ENCODE peak calls at places on chromosomes 3 and 15, in four cellular contexts. I, T, J and X are unnamed samples.

GRCh38 chr3:12705981-12706380 is 42.1 kb upstream of the RAF1 start:
- DNase-seq in I (no peak), T (no peak), J (no peak), X (no peak)

GRCh38 chr15:84798436-84798946 is 18.7 kb upstream of the ALPK3 start:
- DNase-seq in I (no peak), T (no peak), J (no peak), X (no peak)

GRCh38 chr3:194308635-194309213 is 42.4 kb downstream of the CPN2 start:
- DNase-seq in I (no peak), T (peak), J (peak), X (no peak)

GRCh38 chr15:52383100-52383588 is 87.5 kb upstream of the MYO5C start:
- DNase-seq in I (no peak), T (no peak), J (peak), X (no peak)

GRCh38 chr3:41574900-41575299 is 375.6 kb downstream of the CTNNB1 start:
- DNase-seq in I (no peak), T (no peak), J (no peak), X (no peak)

GRCh38 chr15:67290319-67290718 is 35.7 kb downstream of the IQCH start:
- DNase-seq in I (no peak), T (no peak), J (no peak), X (no peak)

GRCh38 chr3:4950351-4950784 is 28.9 kb upstream of the BHLHE40 start:
- DNase-seq in I (no peak), T (no peak), J (no peak), X (no peak)

GRCh38 chr15:33242669-33243191 is 48.2 kb upstream of the FMN1 start:
- DNase-seq in I (no peak), T (no peak), J (no peak), X (no peak)

GRCh38 chr3:24387000-24387399 is 107.7 kb downstream of the THRB start:
- DNase-seq in I (no peak), T (no peak), J (no peak), X (no peak)

GRCh38 chr3:142447308-142447851 is 457 bp downstream of the XRN1 start:
- DNase-seq in I (peak), T (peak), J (no peak), X (no peak)

GRCh38 chr3:169456900-169457299 is 206.6 kb downstream of the MECOM start:
- DNase-seq in I (no peak), T (no peak), J (no peak), X (no peak)

GRCh38 chr3:14246414-14246813 is 67.8 kb downstream of the LSM3 start:
- DNase-seq in I (no peak), T (no peak), J (no peak), X (no peak)
- TF ChIP-seq POLR2AphosphoS5 in I (no peak), T (no peak), J (no peak), X (no peak)

DNA sequence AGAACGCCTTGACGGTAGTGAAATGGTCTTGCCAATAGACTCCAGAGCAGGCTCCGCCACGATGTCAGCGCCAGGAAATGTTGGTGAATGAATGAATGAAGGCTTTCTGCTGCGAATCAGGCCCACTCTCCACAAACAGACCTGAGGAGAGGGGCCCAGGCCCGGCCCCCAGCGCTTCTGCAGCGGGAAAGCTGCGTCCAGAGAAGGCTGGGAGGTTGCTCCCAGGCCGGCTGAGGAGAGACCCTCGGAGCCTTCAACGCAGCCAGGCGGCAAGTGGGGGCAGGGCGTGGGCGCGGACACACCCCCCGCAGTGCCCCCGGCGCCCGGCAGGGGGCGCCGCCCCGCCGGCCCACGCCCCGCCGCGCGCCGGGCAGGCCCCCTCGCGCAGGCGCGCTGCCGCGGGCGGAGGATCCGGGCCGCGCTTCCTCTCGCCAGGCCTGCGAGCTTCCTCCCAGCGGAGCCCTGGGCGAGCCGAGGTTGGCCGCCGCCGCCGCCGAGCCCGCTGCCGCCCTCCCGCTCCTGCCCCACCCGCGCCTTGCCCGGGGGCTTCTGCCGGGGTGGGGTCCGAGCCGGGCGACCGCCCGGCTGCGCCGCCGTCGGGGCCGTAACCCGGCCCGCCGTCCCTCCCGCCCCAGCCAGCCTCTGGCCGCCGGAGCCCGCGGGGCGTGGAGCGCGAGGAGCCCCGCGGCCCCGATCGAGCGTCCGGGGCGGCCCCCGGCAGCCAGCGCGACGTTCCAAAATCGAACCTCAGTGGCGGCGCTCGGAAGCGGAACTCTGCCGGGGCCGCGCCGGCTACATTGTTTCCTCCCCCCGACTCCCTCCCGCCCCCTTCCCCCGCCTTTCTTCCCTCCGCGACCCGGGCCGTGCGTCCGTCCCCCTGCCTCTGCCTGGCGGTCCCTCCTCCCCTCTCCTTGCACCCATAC is at the start of gene CSK:
- DNase-seq in I (no peak), T (peak), J (no peak), X (peak)
- TF ChIP-seq POLR2AphosphoS5 in I (peak), T (peak), J (no peak), X (no peak)

GRCh38 chr3:67906256-67906655 is 251.8 kb upstream of the SUCLG2 start:
- DNase-seq in I (no peak), T (no peak), J (no peak), X (no peak)

DNA sequence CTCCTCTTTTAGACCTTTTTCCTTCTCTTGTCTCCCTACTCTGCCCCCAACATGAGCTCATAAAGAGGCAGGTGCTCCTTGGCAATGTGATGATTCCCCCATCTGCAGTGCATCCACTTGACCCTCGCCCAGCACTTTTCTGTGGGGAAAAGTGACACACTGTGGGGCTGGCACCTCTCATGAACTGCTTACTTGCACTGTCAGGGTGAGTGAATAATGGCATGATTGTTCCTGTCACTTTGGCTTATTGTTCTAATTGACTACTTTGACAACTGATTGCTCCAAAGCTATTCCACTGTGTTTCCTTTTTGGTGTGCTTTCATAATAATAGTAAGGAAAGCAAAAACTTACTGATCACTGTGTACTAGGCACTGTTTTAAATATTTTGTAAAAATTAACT is 253.3 kb upstream of the SUCLG2 start:
- DNase-seq in I (no peak), T (no peak), J (no peak), X (no peak)
- TF ChIP-seq POLR2AphosphoS5 in I (no peak), T (no peak), J (no peak), X (no peak)

GRCh38 chr15:50182233-50183013 is 427 bp downstream of the SLC27A2 start:
- DNase-seq in I (peak), T (no peak), J (no peak), X (peak)
- TF ChIP-seq POLR2AphosphoS5 in I (peak), T (no peak), J (no peak), X (no peak)

DNA sequence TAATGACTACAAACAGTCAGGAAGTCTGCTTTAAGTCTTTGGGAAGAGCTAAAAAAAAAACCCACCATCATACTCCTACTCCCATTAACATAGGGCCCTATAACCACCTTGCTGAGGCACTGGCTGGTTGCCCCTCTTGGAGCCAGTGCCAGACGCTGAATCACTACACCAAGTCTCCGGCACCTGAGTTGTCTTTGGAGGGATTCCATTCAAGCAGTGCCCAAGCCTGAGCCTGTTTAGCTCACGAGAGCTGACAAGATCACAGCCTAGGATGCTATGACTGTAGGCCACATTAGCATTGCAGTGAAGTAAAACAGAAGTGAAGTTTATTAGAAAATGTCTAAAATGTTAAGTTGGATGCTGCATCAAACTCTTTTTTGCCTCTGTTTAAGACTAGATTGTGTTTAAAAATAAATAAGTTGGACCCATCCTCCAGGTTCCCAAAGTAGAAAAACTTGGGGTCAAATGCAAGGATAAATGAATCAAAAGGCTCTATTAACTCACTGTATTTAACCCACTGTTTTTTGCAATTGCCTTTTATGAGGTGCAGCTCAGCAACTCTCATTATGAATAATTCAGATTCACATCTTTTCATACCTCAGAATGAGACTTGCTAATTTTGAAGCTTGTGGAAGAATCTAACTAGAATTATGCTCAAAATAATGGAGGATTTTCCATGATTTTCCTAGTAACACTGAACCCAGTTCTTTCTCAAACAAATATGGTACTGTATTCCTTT is 461.9 kb downstream of the FOXP1 start:
- DNase-seq in I (no peak), T (peak), J (no peak), X (no peak)
- TF ChIP-seq POLR2AphosphoS5 in I (no peak), T (peak), J (no peak), X (no peak)

GRCh38 chr3:62094461-62094860 is 278.9 kb downstream of the FEZF2 start:
- DNase-seq in I (no peak), T (no peak), J (no peak), X (no peak)
- TF ChIP-seq POLR2AphosphoS5 in I (no peak), T (no peak), J (no peak), X (no peak)